ENCODE peak calls at places on chromosomes 5 and 9, in nine cellular contexts. Y is upper lobe of left lung, K is heart right ventricle, O is kidney epithelial cell, R is Caco-2, F is tibial artery, L is GM06990, Z is BJ, X is astrocyte. W is an unnamed sample. For H3K36me3, the result is how much of the 10 kb centered on the place peaks cover.

GRCh38 chr5:27682600-27682999 is 644.2 kb upstream of the CDH9 start:
- DNase-seq in Z (no peak), L (no peak), K (no peak), R (peak), O (no peak), F (no peak), X (no peak), Y (no peak), W (no peak)

GRCh38 chr5:73605223-73606087 is 20.5 kb upstream of the ARHGEF28 start:
- DNase-seq in X (peak), K (no peak), Z (no peak), O (no peak), Y (no peak), L (no peak), R (no peak), F (no peak), W (no peak)

GRCh38 chr9:100352201-100352726 is 478 bp downstream of the TEX10 start:
- DNase-seq in K (peak), Z (no peak), O (no peak), L (no peak), F (peak), X (peak), R (peak), Y (no peak), W (no peak)

GRCh38 chr9:28915256-28915930 is 1342.1 kb upstream of the C9orf72 start:
- DNase-seq in K (no peak), F (no peak), Z (no peak), X (no peak), R (peak), O (peak), Y (no peak), L (no peak), W (no peak)

GRCh38 chr9:6667633-6668280 is 22.2 kb upstream of the GLDC start:
- DNase-seq in O (no peak), L (no peak), X (peak), Z (no peak), K (no peak), Y (no peak), F (no peak), R (peak), W (no peak)

GRCh38 chr9:113241161-113241560 is 19.8 kb downstream of the SLC31A1 start:
- DNase-seq in Y (no peak), R (no peak), L (no peak), O (no peak), K (no peak), F (no peak), Z (no peak), X (no peak), W (no peak)

GRCh38 chr5:124022966-124023365 is 511.0 kb downstream of the CSNK1G3 start:
- DNase-seq in Y (no peak), L (no peak), R (no peak), O (no peak), Z (no peak), K (no peak), X (no peak), F (no peak), W (no peak)

GRCh38 chr5:169862348-169862905 is 117.9 kb downstream of the INSYN2B start:
- DNase-seq in Y (no peak), F (no peak), O (no peak), K (no peak), R (no peak), L (no peak), X (peak), Z (no peak), W (no peak)

GRCh38 chr9:104927912-104928740 is at the start of gene ABCA1:
- DNase-seq in F (peak), O (peak), L (peak), Z (no peak), K (peak), R (peak), Y (peak), X (peak), W (peak)

GRCh38 chr9:103999375-104000062 is 94.6 kb upstream of the SMC2 start:
- DNase-seq in Y (peak), R (no peak), L (no peak), O (no peak), K (no peak), F (no peak), Z (no peak), X (no peak), W (no peak)

GRCh38 chr5:141039517-141039916 is 11.7 kb upstream of the PCDHB1 start:
- DNase-seq in F (no peak), Z (no peak), L (no peak), R (no peak), Y (no peak), K (no peak), O (no peak), X (no peak), W (no peak)

GRCh38 chr5:176541338-176542134 is 4.3 kb upstream of the RNF44 start:
- DNase-seq in K (no peak), L (peak), Y (no peak), O (no peak), X (no peak), F (peak), Z (no peak), R (peak), W (no peak)

GRCh38 chr9:29691758-29692407 is 2118.6 kb upstream of the C9orf72 start:
- DNase-seq in F (no peak), K (no peak), Z (no peak), O (no peak), R (peak), Y (no peak), L (no peak), X (no peak), W (no peak)

GRCh38 chr5:99590806-99591205 is 662.0 kb upstream of the CHD1 start:
- DNase-seq in Y (no peak), L (no peak), K (no peak), X (no peak), O (no peak), Z (no peak), F (no peak), R (no peak), W (no peak)

GRCh38 chr5:33074548-33074947 is 363.4 kb downstream of the NPR3 start:
- DNase-seq in X (peak), O (no peak), K (no peak), L (no peak), Z (no peak), Y (no peak), R (no peak), F (no peak), W (no peak)

GRCh38 chr5:168651654-168652053 is 72.5 kb upstream of the PANK3 start:
- DNase-seq in K (no peak), Y (no peak), F (no peak), L (no peak), R (no peak), X (peak), Z (peak), O (peak), W (no peak)

GRCh38 chr5:151757233-151758140 is 944 bp downstream of the ATOX1 start:
- DNase-seq in X (no peak), K (no peak), O (no peak), Z (no peak), F (no peak), R (peak), Y (no peak), L (no peak), W (no peak)

GRCh38 chr5:93192107-93192506 is 388.9 kb downstream of the NR2F1-AS1 start:
- DNase-seq in Z (peak), X (peak), L (no peak), F (no peak), Y (no peak), O (peak), K (no peak), R (no peak), W (no peak)

GRCh38 chr5:173201636-173202265 is 33.3 kb downstream of the NKX2-5 start:
- DNase-seq in K (no peak), Z (peak), O (peak), R (no peak), Y (peak), X (peak), F (no peak), L (no peak), W (no peak)

GRCh38 chr9:86974421-86974820 is 27.1 kb upstream of the GAS1 start:
- DNase-seq in R (no peak), F (no peak), Z (no peak), X (no peak), L (no peak), K (no peak), O (no peak), Y (no peak), W (no peak)

GRCh38 chr5:168530751-168531150 is 1.6 kb downstream of the FBLL1 start:
- DNase-seq in L (no peak), O (no peak), F (no peak), Z (no peak), Y (no peak), K (no peak), X (peak), R (no peak), W (no peak)

GRCh38 chr5:92505145-92505544 is 1075.9 kb downstream of the NR2F1-AS1 start:
- DNase-seq in O (no peak), Y (no peak), X (peak), R (no peak), L (no peak), Z (no peak), F (no peak), K (no peak), W (no peak)

GRCh38 chr9:82467478-82467877 is 478.9 kb downstream of the SPATA31D1 start:
- DNase-seq in L (no peak), Z (no peak), F (no peak), K (no peak), Y (no peak), R (no peak), O (no peak), X (no peak), W (no peak)

GRCh38 chr9:26053954-26054353 is 375.7 kb upstream of the TUSC1 start:
- DNase-seq in O (no peak), K (no peak), F (no peak), R (no peak), Z (no peak), L (no peak), Y (no peak), X (no peak), W (no peak)

GRCh38 chr5:180785794-180786221 is 16.8 kb downstream of the MGAT1 start:
- DNase-seq in L (no peak), Z (peak), X (peak), Y (no peak), O (no peak), F (no peak), K (no peak), R (peak), W (peak)

GRCh38 chr9:89234636-89235035 is 56.0 kb upstream of the SHC3 start:
- DNase-seq in K (no peak), F (no peak), R (peak), X (peak), Y (peak), L (peak), Z (no peak), O (no peak), W (no peak)

GRCh38 chr5:144198386-144198785 is 27.7 kb downstream of the KCTD16 start:
- DNase-seq in F (no peak), O (no peak), L (no peak), Z (no peak), R (no peak), X (peak), Y (no peak), K (no peak), W (no peak)

GRCh38 chr5:131357739-131358561 is 94.1 kb downstream of the CDC42SE2 start:
- DNase-seq in F (no peak), L (no peak), X (no peak), R (no peak), K (no peak), Z (no peak), Y (no peak), O (no peak), W (no peak)

GRCh38 chr9:13014484-13014883 is 239.7 kb downstream of the LURAP1L start:
- DNase-seq in L (no peak), R (no peak), Z (no peak), K (no peak), Y (no peak), F (no peak), O (no peak), X (peak), W (no peak)

GRCh38 chr9:21085010-21085409 is 7.3 kb upstream of the IFNB1 start:
- DNase-seq in X (no peak), O (no peak), L (no peak), Y (no peak), R (no peak), Z (no peak), K (no peak), F (no peak), W (no peak)

GRCh38 chr5:169408735-169409134 is 107.8 kb upstream of the SLIT3 start:
- DNase-seq in K (no peak), F (no peak), O (no peak), L (no peak), X (peak), Y (no peak), Z (peak), R (no peak), W (no peak)

GRCh38 chr9:134942421-134943119 is 24.9 kb upstream of the FCN1 start:
- DNase-seq in X (peak), L (no peak), F (no peak), K (no peak), Y (no peak), R (no peak), O (no peak), Z (no peak), W (no peak)

GRCh38 chr9:69873401-69873950 is 52.9 kb downstream of the CFAP95 start:
- DNase-seq in K (no peak), O (no peak), L (no peak), Y (no peak), Z (no peak), R (no peak), X (no peak), F (no peak), W (no peak)

GRCh38 chr5:144191998-144192397 is 21.3 kb downstream of the KCTD16 start:
- DNase-seq in L (peak), Z (peak), Y (no peak), K (no peak), O (peak), R (no peak), F (no peak), X (peak), W (no peak)

DNA sequence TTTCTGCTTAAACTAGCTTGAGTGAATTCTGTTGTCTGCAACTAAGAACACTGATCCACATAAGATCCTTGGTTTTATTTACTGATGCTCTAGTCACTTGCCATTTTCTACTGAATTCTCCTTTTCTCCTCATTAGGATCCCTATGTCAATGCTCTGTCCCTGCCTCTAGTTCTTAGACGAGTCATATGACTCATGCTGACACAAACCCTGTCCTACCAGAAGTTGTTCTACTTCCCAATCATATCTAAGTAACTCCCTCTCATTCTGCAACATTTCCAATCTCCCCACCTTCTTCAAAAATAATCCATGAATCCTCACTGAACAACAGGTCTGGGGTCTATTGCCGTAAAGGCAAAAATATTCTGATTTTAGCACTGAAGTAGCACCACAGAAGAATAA is 47.1 kb upstream of the DMRT1 start:
- DNase-seq in Z (no peak), R (no peak), L (no peak), Y (no peak), F (no peak), X (no peak), K (no peak), O (no peak), W (no peak)
- H3K36me3 ChIP-seq in Z (under half), R (under half), L (under half), Y (under half), F (under half), X (under half), K (under half), O (under half), W (under half)

DNA sequence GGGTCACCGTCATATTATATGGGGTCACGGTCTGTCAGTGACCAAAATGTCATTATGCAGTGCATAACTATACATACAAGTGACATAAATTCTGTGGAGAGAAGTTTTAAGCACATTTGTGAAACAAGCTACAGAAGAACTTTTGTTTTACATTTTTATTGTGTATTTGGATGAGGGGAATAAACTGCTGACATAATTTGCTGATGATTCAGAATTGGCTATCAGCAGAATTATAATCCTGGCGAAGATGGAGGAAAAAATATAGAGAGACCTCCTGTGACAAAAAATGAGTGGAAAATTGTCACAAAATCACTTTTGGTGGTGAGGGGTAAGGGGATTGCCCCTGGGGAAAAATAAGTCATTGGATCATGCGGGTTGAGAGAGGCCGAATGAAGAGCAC is 116.3 kb upstream of the ANKRD55 start:
- DNase-seq in O (no peak), X (no peak), K (no peak), L (no peak), Z (no peak), F (no peak), R (no peak), Y (no peak), W (no peak)
- H3K36me3 ChIP-seq in O (under half), X (under half), K (under half), L (under half), Z (under half), F (under half), R (under half), Y (under half), W (under half)

GRCh38 chr9:136379401-136379800 is 5.9 kb upstream of the CARD9 start:
- DNase-seq in X (no peak), Y (peak), L (no peak), K (no peak), Z (no peak), R (no peak), F (no peak), O (no peak), W (no peak)
- H3K36me3 ChIP-seq in X (under half), Y (under half), L (under half), K (under half), Z (under half), R (under half), F (half or more), O (under half), W (under half)

GRCh38 chr5:115616492-115616891 is 9.3 kb downstream of the TMED7 start:
- DNase-seq in X (no peak), K (no peak), L (no peak), Z (no peak), Y (no peak), O (no peak), R (no peak), F (no peak), W (no peak)

GRCh38 chr5:115621365-115621900 is 4.4 kb downstream of the TMED7 start:
- DNase-seq in O (no peak), K (no peak), L (no peak), R (no peak), F (no peak), Y (no peak), Z (no peak), X (no peak), W (no peak)

GRCh38 chr5:115611873-115612272 is 9.6 kb upstream of the TICAM2 start:
- DNase-seq in L (no peak), O (no peak), F (no peak), R (no peak), Y (no peak), X (no peak), K (no peak), Z (no peak), W (no peak)

DNA sequence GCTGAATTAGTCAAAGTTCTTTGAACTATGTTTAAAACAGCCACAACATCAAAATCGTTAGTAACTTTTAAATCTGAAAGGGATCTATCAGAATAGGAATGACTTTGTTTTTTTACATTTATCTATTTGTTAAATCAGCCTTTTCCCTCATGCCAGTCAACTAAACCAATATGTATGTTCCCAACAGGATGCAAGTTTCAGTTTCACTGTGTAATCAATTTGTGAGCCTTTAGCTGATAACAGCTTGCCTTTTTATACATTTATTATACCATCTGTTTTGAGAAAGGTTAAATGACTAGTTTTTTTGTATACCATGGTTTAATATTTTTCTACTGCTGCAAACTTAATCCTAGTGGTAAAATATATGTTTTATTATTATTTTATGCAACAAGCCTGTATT is 8.9 kb downstream of the TMED7 start:
- DNase-seq in L (no peak), F (no peak), R (no peak), K (no peak), Z (no peak), X (no peak), Y (no peak), O (no peak), W (no peak)
- H3K36me3 ChIP-seq in L (under half), F (under half), R (under half), K (under half), Z (under half), X (half or more), Y (under half), O (under half), W (under half)

DNA sequence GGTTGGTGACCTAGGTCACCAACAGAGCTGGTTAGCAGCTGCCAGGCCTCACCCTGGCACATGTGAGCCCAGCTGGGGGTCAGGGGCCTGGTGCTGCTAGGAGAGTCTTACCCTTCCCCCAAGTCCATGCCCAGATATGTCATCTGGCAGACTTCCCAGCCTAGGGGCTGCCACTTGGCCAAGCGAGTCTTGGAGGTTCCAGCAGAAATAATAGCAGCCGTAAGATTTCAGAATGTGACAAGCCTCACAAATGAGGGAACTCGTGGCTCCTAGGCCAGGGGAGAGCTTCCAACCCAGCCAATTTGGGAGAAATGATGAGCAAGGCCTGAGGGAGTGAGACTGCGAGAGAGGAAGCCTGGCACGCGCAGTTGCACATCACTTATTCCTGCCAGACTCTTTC is 11.1 kb downstream of the URM1 start:
- DNase-seq in Z (no peak), R (no peak), O (no peak), K (no peak), X (no peak), Y (no peak), F (no peak), L (no peak), W (no peak)
- H3K36me3 ChIP-seq in Z (under half), R (under half), O (under half), K (under half), X (under half), Y (under half), F (under half), L (under half), W (under half)

GRCh38 chr5:43623048-43623447 is 20.1 kb downstream of the NNT start:
- DNase-seq in X (no peak), R (no peak), F (no peak), L (no peak), K (no peak), Y (no peak), O (no peak), Z (no peak), W (no peak)
- H3K36me3 ChIP-seq in X (under half), R (under half), F (under half), L (under half), K (under half), Y (under half), O (under half), Z (under half), W (under half)